ENCODE peak calls at places on chromosomes 1 and 21, in seven cellular contexts. G is neural progenitor cell, D is left lung, P is BJ, Z is spleen, S is fibroblast of lung, C is progenitor cell of endocrine pancreas. T is an unnamed sample.

GRCh38 chr1:38274974-38275373 is 228.4 kb upstream of the POU3F1 start:
- DNase-seq in G (peak; percentile 48), D (no peak), P (no peak), Z (peak; percentile 56), S (peak; percentile 40), C (no peak), T (no peak)

GRCh38 chr1:243549791-243550190 is 293.9 kb downstream of the SDCCAG8 start:
- DNase-seq in G (no peak), D (no peak), P (no peak), Z (no peak), S (no peak), C (no peak), T (no peak)

GRCh38 chr21:37668462-37669239 is 247.6 kb downstream of the KCNJ6 start:
- DNase-seq in G (no peak), D (no peak), P (no peak), Z (no peak), S (no peak), C (no peak), T (no peak)

GRCh38 chr1:47669081-47669585 is 231.3 kb downstream of the FOXD2 start:
- DNase-seq in G (no peak), D (no peak), P (no peak), Z (peak; percentile 11), S (no peak), C (no peak), T (peak; percentile 3)

GRCh38 chr1:60937720-60938119 is 144.6 kb upstream of the NFIA start:
- DNase-seq in G (no peak), D (no peak), P (no peak), Z (no peak), S (no peak), C (no peak), T (no peak)

GRCh38 chr21:39047046-39047445 is 136.2 kb downstream of the PSMG1 start:
- DNase-seq in G (no peak), D (no peak), P (no peak), Z (no peak), S (no peak), C (no peak), T (no peak)

GRCh38 chr1:147072371-147073061 is 99.8 kb downstream of the PRKAB2 start:
- DNase-seq in G (peak; percentile 63), D (peak; percentile 76), P (no peak), Z (no peak), S (no peak), C (no peak), T (no peak)

GRCh38 chr1:25914074-25914995 is 8.1 kb upstream of the STMN1 start:
- DNase-seq in G (no peak), D (no peak), P (no peak), Z (no peak), S (peak; percentile 61), C (no peak), T (no peak)

GRCh38 chr1:244545511-244545910 is 84.4 kb downstream of the CATSPERE start:
- DNase-seq in G (no peak), D (no peak), P (no peak), Z (no peak), S (peak; percentile 20), C (no peak), T (no peak)

GRCh38 chr1:54371936-54372385 is 34.2 kb downstream of the SSBP3 start:
- DNase-seq in G (no peak), D (no peak), P (no peak), Z (no peak), S (no peak), C (no peak), T (no peak)

GRCh38 chr1:230798187-230798484 is 50.9 kb downstream of the CAPN9 start:
- DNase-seq in G (no peak), D (no peak), P (no peak), Z (no peak), S (no peak), C (no peak), T (no peak)
- TF ChIP-seq CTCF in G (no peak), D (no peak), P (no peak), Z (no peak), S (peak; percentile 1), C (no peak), T (no peak)

GRCh38 chr1:246012271-246012854 is 494.7 kb downstream of the SMYD3 start:
- DNase-seq in G (peak; percentile 54), D (no peak), P (no peak), Z (no peak), S (peak; percentile 37), C (no peak), T (no peak)
- TF ChIP-seq CTCF in G (peak; percentile 71), D (peak; percentile 62), P (peak; percentile 63), Z (peak; percentile 46), S (peak; percentile 52), C (peak; percentile 74), T (peak; percentile 58)

DNA sequence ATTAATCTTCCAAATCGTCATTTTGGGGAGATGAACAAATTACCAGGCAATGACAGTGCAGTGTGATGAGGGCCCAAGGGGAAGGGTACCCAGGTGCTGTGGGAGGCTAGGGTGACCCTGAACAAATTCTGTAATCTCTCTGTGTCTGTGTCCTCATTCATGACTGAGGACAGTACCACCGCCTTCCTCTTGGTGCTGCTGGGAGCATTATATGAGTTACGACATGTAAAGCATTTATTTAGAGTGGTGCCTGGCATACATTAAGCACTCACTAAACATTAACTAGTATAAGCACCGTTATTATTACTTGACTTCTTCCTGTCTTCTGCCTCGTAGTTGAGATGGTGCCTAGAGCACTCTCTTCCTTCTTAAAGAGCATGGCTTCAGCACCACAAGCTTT is 468.2 kb upstream of the VAMP3 start:
- DNase-seq in G (no peak), D (no peak), P (no peak), Z (no peak), S (no peak), C (no peak), T (no peak)
- TF ChIP-seq CTCF in G (no peak), D (no peak), P (peak; percentile 4), Z (no peak), S (no peak), C (no peak), T (no peak)

GRCh38 chr1:30876451-30877204 is 31.9 kb downstream of the SDC3 start:
- DNase-seq in G (no peak), D (peak; percentile 63), P (no peak), Z (no peak), S (no peak), C (no peak), T (no peak)
- TF ChIP-seq CTCF in G (no peak), D (no peak), P (peak; percentile 7), Z (no peak), S (no peak), C (peak; percentile 8), T (no peak)

GRCh38 chr1:59076612-59077011 is 220.3 kb upstream of the FGGY start:
- DNase-seq in G (no peak), D (no peak), P (no peak), Z (no peak), S (no peak), C (no peak), T (no peak)
- TF ChIP-seq CTCF in G (no peak), D (no peak), P (peak; percentile 29), Z (no peak), S (peak; percentile 28), C (no peak), T (no peak)

DNA sequence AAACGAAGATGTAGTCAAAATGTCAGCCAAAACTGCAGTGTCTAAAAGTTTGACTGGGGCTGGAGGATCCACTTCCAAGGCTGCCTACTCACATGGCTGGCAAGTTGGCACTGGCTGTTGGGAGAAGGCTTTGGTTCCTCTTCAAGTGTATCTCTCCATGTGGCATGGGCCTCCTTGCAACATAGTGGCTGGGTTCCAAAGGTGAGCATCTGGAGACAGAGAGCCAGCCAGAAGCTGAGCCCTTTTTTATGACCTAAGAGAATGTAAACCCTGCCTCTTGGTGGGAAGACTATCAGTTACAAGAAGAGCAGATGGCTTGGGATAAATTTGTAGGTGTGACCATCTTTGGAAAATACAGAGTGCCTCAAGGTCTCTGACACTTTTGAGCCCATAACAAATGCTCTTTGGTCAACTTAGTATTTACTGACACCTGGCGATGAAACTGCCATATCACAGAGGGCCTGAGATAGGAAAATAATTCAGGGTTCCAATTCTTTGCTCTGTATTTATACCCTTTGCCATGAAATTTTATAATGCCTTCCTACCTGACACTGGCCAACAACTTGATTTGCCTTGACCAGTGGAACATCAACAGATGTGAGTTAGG is 31.4 kb upstream of the PRELP start:
- DNase-seq in G (no peak), D (no peak), P (no peak), Z (no peak), S (no peak), C (no peak), T (no peak)
- TF ChIP-seq CTCF in G (no peak), D (no peak), P (no peak), Z (no peak), S (no peak), C (no peak), T (no peak)

GRCh38 chr1:22437573-22437972 is 14.1 kb upstream of the ZBTB40 start:
- DNase-seq in G (no peak), D (no peak), P (no peak), Z (no peak), S (no peak), C (no peak), T (no peak)
- TF ChIP-seq CTCF in G (no peak), D (no peak), P (no peak), Z (no peak), S (no peak), C (no peak), T (no peak)

DNA sequence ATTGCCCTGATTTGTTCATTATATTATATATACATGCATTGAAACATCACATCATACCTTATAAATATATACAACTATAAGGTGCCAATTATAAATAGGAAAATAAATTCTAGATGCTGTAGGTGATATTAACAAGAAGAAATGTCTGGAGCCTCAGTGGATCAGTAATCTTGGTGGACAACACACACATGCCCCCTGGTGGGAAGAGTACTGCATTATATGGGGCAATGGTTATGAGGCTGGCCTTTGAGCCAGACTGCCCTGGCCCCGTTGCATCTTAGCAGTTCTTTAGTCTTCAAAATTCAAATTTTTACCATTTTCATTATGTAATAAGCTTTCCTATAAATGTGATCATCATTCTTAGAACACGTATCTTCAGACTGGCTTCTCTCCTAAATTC is 335.0 kb upstream of the GREM2 start:
- DNase-seq in G (peak; percentile 56), D (no peak), P (no peak), Z (no peak), S (peak; percentile 40), C (no peak), T (no peak)
- TF ChIP-seq CTCF in G (peak; percentile 48), D (peak; percentile 18), P (peak; percentile 73), Z (no peak), S (peak; percentile 63), C (peak; percentile 59), T (no peak)

GRCh38 chr1:201634261-201634660 is 95.3 kb downstream of the NAV1 start:
- DNase-seq in G (no peak), D (no peak), P (no peak), Z (no peak), S (peak; percentile 64), C (no peak), T (no peak)
- TF ChIP-seq CTCF in G (no peak), D (no peak), P (no peak), Z (no peak), S (no peak), C (no peak), T (no peak)

DNA sequence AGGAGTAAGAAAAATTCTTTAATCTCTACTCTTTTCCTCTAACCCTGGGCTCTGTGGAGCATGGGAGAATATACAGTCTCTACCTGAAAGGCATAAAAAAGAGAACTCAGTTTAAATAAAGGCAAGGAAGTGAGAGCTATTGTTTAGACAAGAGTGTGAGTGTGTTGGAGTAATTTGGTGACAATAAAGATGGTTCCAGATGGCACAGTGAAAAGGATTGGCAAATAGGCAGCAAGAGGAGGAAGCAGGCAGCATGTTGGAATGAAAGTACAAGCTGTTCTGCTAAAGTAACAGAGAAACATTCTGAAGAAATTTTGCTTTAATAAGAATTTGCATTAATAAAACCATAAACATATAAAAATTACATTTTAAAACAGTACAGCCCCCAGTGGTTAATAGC is 163.4 kb downstream of the DNM3 start:
- DNase-seq in G (no peak), D (no peak), P (no peak), Z (no peak), S (no peak), C (no peak), T (no peak)
- TF ChIP-seq CTCF in G (no peak), D (no peak), P (no peak), Z (no peak), S (no peak), C (no peak), T (no peak)

T was measured in mesothelial cell of epicardium.